ENCODE peak calls at places on chromosomes 16 and 17, in ten cellular contexts. One of them, this sample, is unnamed.
A peak's percentile ranks its signal among the peaks of the same experiment; 100 is the strongest.

GRCh38 chr16:6016530-6017184 is 919.1 kb upstream of the EEF2KMT start:
- DNase-seq in Peyer's patch: no peak
- DNase-seq in left lung: no peak
- DNase-seq in fibroblast of pulmonary artery: peak; percentile 4
- DNase-seq in AG10803: no peak
- DNase-seq in heart right ventricle: no peak
- DNase-seq in lung: no peak
- DNase-seq in cardiac fibroblast: no peak
- DNase-seq in colonic mucosa: no peak
- DNase-seq in AG04450: no peak
- DNase-seq in this sample: no peak

GRCh38 chr17:27760069-27760885 is 40.1 kb downstream of the NOS2 start:
- DNase-seq in Peyer's patch: peak; percentile 88
- DNase-seq in left lung: peak; percentile 65
- DNase-seq in fibroblast of pulmonary artery: peak; percentile 48
- DNase-seq in AG10803: peak; percentile 16
- DNase-seq in heart right ventricle: peak; percentile 75
- DNase-seq in lung: peak; percentile 55
- DNase-seq in cardiac fibroblast: peak; percentile 45
- DNase-seq in colonic mucosa: peak; percentile 72
- DNase-seq in AG04450: no peak
- DNase-seq in this sample: no peak

GRCh38 chr16:11393861-11394592 is 48.8 kb downstream of the RMI2 start:
- DNase-seq in Peyer's patch: no peak
- DNase-seq in left lung: no peak
- DNase-seq in fibroblast of pulmonary artery: no peak
- DNase-seq in AG10803: no peak
- DNase-seq in heart right ventricle: no peak
- DNase-seq in lung: no peak
- DNase-seq in cardiac fibroblast: no peak
- DNase-seq in colonic mucosa: no peak
- DNase-seq in AG04450: no peak
- DNase-seq in this sample: no peak

GRCh38 chr16:70295634-70296033 is 3.4 kb upstream of the DDX19B start:
- DNase-seq in Peyer's patch: no peak
- DNase-seq in left lung: no peak
- DNase-seq in fibroblast of pulmonary artery: no peak
- DNase-seq in AG10803: no peak
- DNase-seq in heart right ventricle: no peak
- DNase-seq in lung: no peak
- DNase-seq in cardiac fibroblast: no peak
- DNase-seq in colonic mucosa: no peak
- DNase-seq in AG04450: no peak
- DNase-seq in this sample: no peak

GRCh38 chr17:45784293-45784582 is at the start of gene CRHR1:
- DNase-seq in Peyer's patch: no peak
- DNase-seq in left lung: no peak
- DNase-seq in fibroblast of pulmonary artery: no peak
- DNase-seq in AG10803: no peak
- DNase-seq in heart right ventricle: no peak
- DNase-seq in lung: no peak
- DNase-seq in cardiac fibroblast: no peak
- DNase-seq in colonic mucosa: no peak
- DNase-seq in AG04450: no peak
- DNase-seq in this sample: no peak

GRCh38 chr16:88406096-88407041 is 23.6 kb downstream of the ZNF469 start:
- DNase-seq in Peyer's patch: no peak
- DNase-seq in left lung: no peak
- DNase-seq in fibroblast of pulmonary artery: no peak
- DNase-seq in AG10803: no peak
- DNase-seq in heart right ventricle: no peak
- DNase-seq in lung: no peak
- DNase-seq in cardiac fibroblast: no peak
- DNase-seq in colonic mucosa: no peak
- DNase-seq in AG04450: no peak
- DNase-seq in this sample: no peak

GRCh38 chr17:40519089-40519775 is 17.8 kb upstream of the TNS4 start:
- DNase-seq in Peyer's patch: peak; percentile 41
- DNase-seq in left lung: peak; percentile 19
- DNase-seq in fibroblast of pulmonary artery: no peak
- DNase-seq in AG10803: no peak
- DNase-seq in heart right ventricle: no peak
- DNase-seq in lung: no peak
- DNase-seq in cardiac fibroblast: no peak
- DNase-seq in colonic mucosa: no peak
- DNase-seq in AG04450: no peak
- DNase-seq in this sample: no peak

GRCh38 chr17:39002991-39003715 is 36.0 kb upstream of the FBXO47 start:
- DNase-seq in Peyer's patch: peak; percentile 81
- DNase-seq in left lung: peak; percentile 72
- DNase-seq in fibroblast of pulmonary artery: peak; percentile 63
- DNase-seq in AG10803: peak; percentile 86
- DNase-seq in heart right ventricle: peak; percentile 76
- DNase-seq in lung: peak; percentile 61
- DNase-seq in cardiac fibroblast: peak; percentile 85
- DNase-seq in colonic mucosa: peak; percentile 55
- DNase-seq in AG04450: no peak
- DNase-seq in this sample: peak; percentile 69

GRCh38 chr17:16989953-16990860 is 18.3 kb upstream of the TNFRSF13B start:
- DNase-seq in Peyer's patch: peak; percentile 45
- DNase-seq in left lung: no peak
- DNase-seq in fibroblast of pulmonary artery: no peak
- DNase-seq in AG10803: peak; percentile 77
- DNase-seq in heart right ventricle: no peak
- DNase-seq in lung: no peak
- DNase-seq in cardiac fibroblast: no peak
- DNase-seq in colonic mucosa: no peak
- DNase-seq in AG04450: peak; percentile 21
- DNase-seq in this sample: peak; percentile 26

GRCh38 chr17:9529033-9529748 is 46.4 kb downstream of the STX8 start:
- DNase-seq in Peyer's patch: no peak
- DNase-seq in left lung: no peak
- DNase-seq in fibroblast of pulmonary artery: peak; percentile 54
- DNase-seq in AG10803: peak; percentile 57
- DNase-seq in heart right ventricle: no peak
- DNase-seq in lung: no peak
- DNase-seq in cardiac fibroblast: peak; percentile 38
- DNase-seq in colonic mucosa: no peak
- DNase-seq in AG04450: no peak
- DNase-seq in this sample: no peak
- TF ChIP-seq CTCF in Peyer's patch: peak; percentile 34
- TF ChIP-seq CTCF in left lung: peak; percentile 18
- TF ChIP-seq CTCF in fibroblast of pulmonary artery: peak; percentile 58
- TF ChIP-seq CTCF in AG10803: peak; percentile 89
- TF ChIP-seq CTCF in heart right ventricle: peak; percentile 37
- TF ChIP-seq CTCF in lung: no peak
- TF ChIP-seq CTCF in cardiac fibroblast: peak; percentile 62
- TF ChIP-seq CTCF in colonic mucosa: peak; percentile 24
- TF ChIP-seq CTCF in AG04450: peak; percentile 77
- TF ChIP-seq CTCF in this sample: peak; percentile 62

GRCh38 chr17:43559161-43559816 is 13.1 kb upstream of the ETV4 start:
- DNase-seq in Peyer's patch: no peak
- DNase-seq in left lung: no peak
- DNase-seq in fibroblast of pulmonary artery: no peak
- DNase-seq in AG10803: peak; percentile 45
- DNase-seq in heart right ventricle: no peak
- DNase-seq in lung: no peak
- DNase-seq in cardiac fibroblast: no peak
- DNase-seq in colonic mucosa: no peak
- DNase-seq in AG04450: no peak
- DNase-seq in this sample: no peak

GRCh38 chr17:43560461-43561427 is 14.6 kb upstream of the ETV4 start:
- DNase-seq in Peyer's patch: no peak
- DNase-seq in left lung: no peak
- DNase-seq in fibroblast of pulmonary artery: no peak
- DNase-seq in AG10803: no peak
- DNase-seq in heart right ventricle: no peak
- DNase-seq in lung: no peak
- DNase-seq in cardiac fibroblast: no peak
- DNase-seq in colonic mucosa: no peak
- DNase-seq in AG04450: no peak
- DNase-seq in this sample: no peak

GRCh38 chr17:43564080-43564594 is 18.0 kb upstream of the ETV4 start:
- DNase-seq in Peyer's patch: no peak
- DNase-seq in left lung: no peak
- DNase-seq in fibroblast of pulmonary artery: no peak
- DNase-seq in AG10803: no peak
- DNase-seq in heart right ventricle: no peak
- DNase-seq in lung: no peak
- DNase-seq in cardiac fibroblast: no peak
- DNase-seq in colonic mucosa: no peak
- DNase-seq in AG04450: no peak
- DNase-seq in this sample: no peak

GRCh38 chr17:43563262-43564079 is 17.3 kb upstream of the ETV4 start:
- DNase-seq in Peyer's patch: no peak
- DNase-seq in left lung: no peak
- DNase-seq in fibroblast of pulmonary artery: no peak
- DNase-seq in AG10803: no peak
- DNase-seq in heart right ventricle: no peak
- DNase-seq in lung: no peak
- DNase-seq in cardiac fibroblast: no peak
- DNase-seq in colonic mucosa: no peak
- DNase-seq in AG04450: no peak
- DNase-seq in this sample: no peak

GRCh38 chr17:43562679-43563146 is 16.6 kb upstream of the ETV4 start:
- DNase-seq in Peyer's patch: no peak
- DNase-seq in left lung: no peak
- DNase-seq in fibroblast of pulmonary artery: no peak
- DNase-seq in AG10803: no peak
- DNase-seq in heart right ventricle: no peak
- DNase-seq in lung: no peak
- DNase-seq in cardiac fibroblast: no peak
- DNase-seq in colonic mucosa: no peak
- DNase-seq in AG04450: no peak
- DNase-seq in this sample: no peak
- H3K4me3 ChIP-seq in Peyer's patch: no peak overlapping the region
- H3K4me3 ChIP-seq in left lung: no peak overlapping the region
- H3K4me3 ChIP-seq in fibroblast of pulmonary artery: no peak overlapping the region
- H3K4me3 ChIP-seq in AG10803: no peak overlapping the region
- H3K4me3 ChIP-seq in heart right ventricle: no peak overlapping the region
- H3K4me3 ChIP-seq in lung: no peak overlapping the region
- H3K4me3 ChIP-seq in cardiac fibroblast: no peak overlapping the region
- H3K4me3 ChIP-seq in colonic mucosa: no peak overlapping the region
- H3K4me3 ChIP-seq in AG04450: no peak overlapping the region
- H3K4me3 ChIP-seq in this sample: no peak overlapping the region

GRCh38 chr17:5747964-5748363 is 163.7 kb upstream of the NLRP1 start:
- DNase-seq in Peyer's patch: no peak
- DNase-seq in left lung: no peak
- DNase-seq in fibroblast of pulmonary artery: no peak
- DNase-seq in AG10803: no peak
- DNase-seq in heart right ventricle: no peak
- DNase-seq in lung: no peak
- DNase-seq in cardiac fibroblast: no peak
- DNase-seq in colonic mucosa: no peak
- DNase-seq in AG04450: no peak
- DNase-seq in this sample: no peak

GRCh38 chr17:5741810-5742209 is 157.5 kb upstream of the NLRP1 start:
- DNase-seq in Peyer's patch: no peak
- DNase-seq in left lung: no peak
- DNase-seq in fibroblast of pulmonary artery: no peak
- DNase-seq in AG10803: no peak
- DNase-seq in heart right ventricle: no peak
- DNase-seq in lung: no peak
- DNase-seq in cardiac fibroblast: no peak
- DNase-seq in colonic mucosa: no peak
- DNase-seq in AG04450: no peak
- DNase-seq in this sample: no peak

GRCh38 chr17:5745091-5745820 is 160.9 kb upstream of the NLRP1 start:
- DNase-seq in Peyer's patch: no peak
- DNase-seq in left lung: no peak
- DNase-seq in fibroblast of pulmonary artery: no peak
- DNase-seq in AG10803: no peak
- DNase-seq in heart right ventricle: no peak
- DNase-seq in lung: no peak
- DNase-seq in cardiac fibroblast: no peak
- DNase-seq in colonic mucosa: no peak
- DNase-seq in AG04450: no peak
- DNase-seq in this sample: no peak

GRCh38 chr17:5747276-5747675 is 163.0 kb upstream of the NLRP1 start:
- DNase-seq in Peyer's patch: no peak
- DNase-seq in left lung: no peak
- DNase-seq in fibroblast of pulmonary artery: no peak
- DNase-seq in AG10803: no peak
- DNase-seq in heart right ventricle: no peak
- DNase-seq in lung: no peak
- DNase-seq in cardiac fibroblast: no peak
- DNase-seq in colonic mucosa: no peak
- DNase-seq in AG04450: no peak
- DNase-seq in this sample: no peak
- TF ChIP-seq CTCF in Peyer's patch: no peak
- TF ChIP-seq CTCF in left lung: no peak
- TF ChIP-seq CTCF in fibroblast of pulmonary artery: no peak
- TF ChIP-seq CTCF in AG10803: peak; percentile 21
- TF ChIP-seq CTCF in heart right ventricle: no peak
- TF ChIP-seq CTCF in lung: no peak
- TF ChIP-seq CTCF in cardiac fibroblast: peak; percentile 17
- TF ChIP-seq CTCF in colonic mucosa: no peak
- TF ChIP-seq CTCF in AG04450: peak; percentile 10
- TF ChIP-seq CTCF in this sample: peak; percentile 4

DNA sequence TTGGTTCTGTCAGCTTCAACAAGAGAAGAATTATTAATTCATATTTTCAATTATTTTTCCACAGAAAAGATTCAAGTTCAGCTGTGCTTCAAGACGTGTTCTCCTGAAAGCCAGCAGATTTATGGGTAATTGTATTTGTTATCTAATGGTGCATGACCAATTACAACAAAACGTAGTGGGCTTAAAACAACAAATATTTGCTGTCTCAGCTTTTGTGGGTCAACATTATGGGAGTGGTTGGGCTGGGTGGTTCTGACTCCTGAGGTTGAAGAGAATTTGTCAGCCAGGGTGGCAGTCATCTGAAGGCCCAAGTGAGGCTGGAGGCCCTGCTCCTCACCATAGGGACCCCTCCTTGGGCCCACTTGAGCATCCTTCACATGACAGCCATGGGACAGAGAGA is 24.1 kb upstream of the KREMEN2 start:
- DNase-seq in Peyer's patch: no peak
- DNase-seq in left lung: no peak
- DNase-seq in fibroblast of pulmonary artery: no peak
- DNase-seq in AG10803: no peak
- DNase-seq in heart right ventricle: no peak
- DNase-seq in lung: no peak
- DNase-seq in cardiac fibroblast: no peak
- DNase-seq in colonic mucosa: no peak
- DNase-seq in AG04450: no peak
- DNase-seq in this sample: no peak
- H3K4me3 ChIP-seq in Peyer's patch: no peak overlapping the region
- H3K4me3 ChIP-seq in left lung: no peak overlapping the region
- H3K4me3 ChIP-seq in fibroblast of pulmonary artery: no peak overlapping the region
- H3K4me3 ChIP-seq in AG10803: no peak overlapping the region
- H3K4me3 ChIP-seq in heart right ventricle: no peak overlapping the region
- H3K4me3 ChIP-seq in lung: no peak overlapping the region
- H3K4me3 ChIP-seq in cardiac fibroblast: no peak overlapping the region
- H3K4me3 ChIP-seq in colonic mucosa: no peak overlapping the region
- H3K4me3 ChIP-seq in AG04450: no peak overlapping the region
- H3K4me3 ChIP-seq in this sample: no peak overlapping the region

GRCh38 chr16:49486350-49486749 is 112.7 kb downstream of the C16orf78 start:
- DNase-seq in Peyer's patch: no peak
- DNase-seq in left lung: peak; percentile 2
- DNase-seq in fibroblast of pulmonary artery: no peak
- DNase-seq in AG10803: no peak
- DNase-seq in heart right ventricle: no peak
- DNase-seq in lung: no peak
- DNase-seq in cardiac fibroblast: no peak
- DNase-seq in colonic mucosa: no peak
- DNase-seq in AG04450: no peak
- DNase-seq in this sample: no peak
- TF ChIP-seq CTCF in Peyer's patch: no peak
- TF ChIP-seq CTCF in left lung: no peak
- TF ChIP-seq CTCF in fibroblast of pulmonary artery: no peak
- TF ChIP-seq CTCF in AG10803: no peak
- TF ChIP-seq CTCF in heart right ventricle: no peak
- TF ChIP-seq CTCF in lung: no peak
- TF ChIP-seq CTCF in cardiac fibroblast: no peak
- TF ChIP-seq CTCF in colonic mucosa: no peak
- TF ChIP-seq CTCF in AG04450: no peak
- TF ChIP-seq CTCF in this sample: no peak